ENCODE peak calls at places on chromosomes 2 and 18, in nine cellular contexts. T, V, E, W, N, J, L, D and S are unnamed samples.

GRCh38 chr2:36451512-36451911 is 95.9 kb downstream of the CRIM1 start:
- DNase-seq in L (no peak), D (no peak), V (no peak), N (no peak), E (no peak), W (no peak), T (peak), J (no peak), S (no peak)

GRCh38 chr2:70472256-70472905 is 81.2 kb downstream of the TGFA start:
- DNase-seq in E (no peak), J (no peak), N (no peak), T (no peak), W (no peak), V (no peak), L (no peak), D (no peak), S (no peak)

GRCh38 chr2:143140864-143141637 is 11.8 kb downstream of the ARHGAP15 start:
- DNase-seq in D (no peak), J (no peak), V (no peak), W (no peak), T (no peak), E (no peak), N (no peak), L (no peak), S (no peak)

GRCh38 chr18:26017929-26018328 is 72.5 kb downstream of the SS18 start:
- DNase-seq in W (no peak), E (no peak), V (no peak), D (no peak), J (no peak), T (no peak), N (no peak), L (no peak), S (no peak)

GRCh38 chr2:159133795-159134194 is 152.7 kb downstream of the WDSUB1 start:
- DNase-seq in T (peak), E (no peak), V (no peak), N (no peak), L (no peak), W (no peak), D (no peak), J (no peak), S (no peak)

GRCh38 chr2:38600242-38600891 is 2.4 kb downstream of the HNRNPLL start:
- DNase-seq in N (peak), L (no peak), J (no peak), V (no peak), E (no peak), W (no peak), D (no peak), T (no peak), S (no peak)

GRCh38 chr2:160300203-160300602 is 100.1 kb upstream of the ITGB6 start:
- DNase-seq in T (no peak), L (no peak), D (no peak), V (no peak), N (no peak), W (no peak), E (no peak), J (no peak), S (peak)

GRCh38 chr18:49838381-49838780 is 25.0 kb upstream of the ACAA2 start:
- DNase-seq in N (no peak), D (no peak), W (no peak), V (no peak), J (no peak), L (no peak), T (no peak), E (no peak), S (peak)

GRCh38 chr2:183283176-183283575 is 158.9 kb downstream of the NUP35 start:
- DNase-seq in W (no peak), J (no peak), N (no peak), L (no peak), E (no peak), D (no peak), T (peak), V (no peak), S (peak)

GRCh38 chr2:161414385-161415040 is 1.6 kb upstream of the TBR1 start:
- DNase-seq in T (peak), D (peak), L (no peak), J (no peak), E (no peak), V (no peak), W (peak), N (no peak), S (no peak)

GRCh38 chr2:145931836-145932352 is 1412.0 kb upstream of the ZEB2 start:
- DNase-seq in D (no peak), J (no peak), N (no peak), E (no peak), T (no peak), W (no peak), V (no peak), L (no peak), S (no peak)

GRCh38 chr2:53289309-53290006 is 478.1 kb upstream of the CHAC2 start:
- DNase-seq in L (no peak), W (no peak), N (no peak), T (peak), D (no peak), E (no peak), J (no peak), V (no peak), S (peak)

GRCh38 chr2:113851640-113852039 is 38.2 kb upstream of the ACTR3 start:
- DNase-seq in W (no peak), L (no peak), T (no peak), V (no peak), N (no peak), D (no peak), E (no peak), J (no peak), S (peak)